ENCODE peak calls at places on chromosomes 6 and 20, in five cellular contexts. K is choroid plexus epithelial cell, U is H1, H is IMR-90, W is HFFc6. J is an unnamed sample.

GRCh38 chr6:75612921-75613534 is 11.3 kb downstream of the SENP6 start:
- DNase-seq in K (no peak), U (no peak), H (no peak), W (no peak), J (no peak)

GRCh38 chr6:128493877-128494276 is 26.5 kb downstream of the PTPRK start:
- DNase-seq in K (no peak), U (no peak), H (no peak), W (no peak), J (no peak)

GRCh38 chr6:152462716-152463115 is 174.4 kb downstream of the SYNE1 start:
- DNase-seq in K (no peak), U (no peak), H (peak), W (no peak), J (no peak)

GRCh38 chr20:58883243-58883691 is 30.8 kb downstream of the GNAS start:
- DNase-seq in K (peak), U (no peak), H (no peak), W (peak), J (no peak)

GRCh38 chr20:36861625-36861874 is 14.4 kb upstream of the TLDC2 start:
- DNase-seq in K (no peak), U (no peak), H (no peak), W (no peak), J (no peak)

GRCh38 chr6:66662196-66662595 is 955.2 kb upstream of the EYS start:
- DNase-seq in K (peak), U (no peak), H (peak), W (no peak), J (no peak)

GRCh38 chr6:41371992-41372525 is 36.7 kb downstream of the NCR2 start:
- DNase-seq in K (peak), U (peak), H (no peak), W (no peak), J (no peak)

GRCh38 chr20:46051556-46052323 is 22.7 kb downstream of the SLC12A5 start:
- DNase-seq in K (no peak), U (no peak), H (peak), W (no peak), J (no peak)

GRCh38 chr6:151959086-151959485 is 151.6 kb downstream of the ESR1 start:
- DNase-seq in K (no peak), U (no peak), H (no peak), W (no peak), J (no peak)

GRCh38 chr20:47355489-47356219 is 845 bp downstream of the ZMYND8 start:
- DNase-seq in K (no peak), U (no peak), H (no peak), W (no peak), J (no peak)

GRCh38 chr6:37204014-37204751 is 34.2 kb downstream of the PIM1 start:
- DNase-seq in K (peak), U (no peak), H (peak), W (no peak), J (peak)

GRCh38 chr6:170441316-170441715 is 111.8 kb downstream of the PSMB1 start:
- DNase-seq in K (no peak), U (no peak), H (peak), W (peak), J (no peak)

GRCh38 chr6:87907521-87907920 is 140.1 kb upstream of the SPACA1 start:
- DNase-seq in K (peak), U (no peak), H (peak), W (peak), J (no peak)

GRCh38 chr20:3102575-3103368 is 18.2 kb upstream of the AVP start:
- DNase-seq in K (no peak), U (no peak), H (no peak), W (no peak), J (no peak)

GRCh38 chr20:44728835-44729342 is 13.7 kb downstream of the CCN5 start:
- DNase-seq in K (peak), U (peak), H (peak), W (peak), J (no peak)

GRCh38 chr6:101918476-101918875 is 525.0 kb downstream of the GRIK2 start:
- DNase-seq in K (peak), U (no peak), H (no peak), W (no peak), J (no peak)

GRCh38 chr6:121548146-121548545 is 112.7 kb downstream of the GJA1 start:
- DNase-seq in K (no peak), U (no peak), H (no peak), W (no peak), J (no peak)

GRCh38 chr6:24891004-24891403 is 44.8 kb downstream of the RIPOR2 start:
- DNase-seq in K (no peak), U (no peak), H (no peak), W (no peak), J (no peak)

GRCh38 chr6:55617272-55617671 is 38.3 kb upstream of the HMGCLL1 start:
- DNase-seq in K (peak), U (peak), H (peak), W (peak), J (no peak)

GRCh38 chr20:47854687-47855212 is 69.5 kb upstream of the SULF2 start:
- DNase-seq in K (peak), U (peak), H (peak), W (peak), J (no peak)

GRCh38 chr6:11396860-11397259 is 140.7 kb upstream of the TMEM170B start:
- DNase-seq in K (no peak), U (no peak), H (no peak), W (no peak), J (no peak)

GRCh38 chr20:3121271-3121911 is 36.9 kb upstream of the AVP start:
- DNase-seq in K (no peak), U (no peak), H (no peak), W (no peak), J (no peak)

GRCh38 chr6:46909371-46909770 is 12.4 kb downstream of the ADGRF5 start:
- DNase-seq in K (no peak), U (no peak), H (no peak), W (no peak), J (no peak)

GRCh38 chr6:138386897-138387296 is 9.2 kb downstream of the SMIM28 start:
- DNase-seq in K (no peak), U (no peak), H (no peak), W (no peak), J (no peak)

DNA sequence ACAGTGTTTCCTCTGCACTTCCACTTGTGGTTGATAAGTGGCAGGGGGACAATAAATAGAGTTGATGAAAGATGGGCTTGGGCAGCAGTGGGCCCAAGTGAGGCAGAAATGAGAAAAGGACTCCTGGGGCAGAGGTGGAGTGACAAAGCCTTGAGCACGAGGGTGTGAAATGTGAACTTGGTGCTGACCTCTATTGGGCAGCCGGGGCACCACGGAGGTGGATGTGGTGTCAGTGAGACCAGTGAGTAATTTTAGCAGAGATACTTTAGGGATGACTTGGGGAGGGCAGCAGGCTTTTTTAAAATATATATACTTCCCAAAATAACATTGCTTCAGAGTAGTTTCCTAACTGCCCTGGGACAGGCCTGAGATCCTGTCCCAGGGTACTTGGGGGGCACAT is 30.6 kb upstream of the MYLK2 start:
- DNase-seq in K (peak), U (no peak), H (peak), W (peak), J (no peak)
- TF ChIP-seq CTCF in K (no peak), U (peak), H (peak), W (peak), J (no peak)

GRCh38 chr20:34824861-34825529 is 456 bp downstream of the NCOA6 start:
- DNase-seq in K (peak), U (peak), H (peak), W (peak), J (peak)
- TF ChIP-seq CTCF in K (no peak), U (peak), H (peak), W (peak), J (no peak)

GRCh38 chr20:20130399-20130798 is 78.1 kb downstream of the CFAP61 start:
- DNase-seq in K (peak), U (no peak), H (no peak), W (no peak), J (no peak)
- TF ChIP-seq CTCF in K (peak), U (no peak), H (peak), W (peak), J (no peak)

DNA sequence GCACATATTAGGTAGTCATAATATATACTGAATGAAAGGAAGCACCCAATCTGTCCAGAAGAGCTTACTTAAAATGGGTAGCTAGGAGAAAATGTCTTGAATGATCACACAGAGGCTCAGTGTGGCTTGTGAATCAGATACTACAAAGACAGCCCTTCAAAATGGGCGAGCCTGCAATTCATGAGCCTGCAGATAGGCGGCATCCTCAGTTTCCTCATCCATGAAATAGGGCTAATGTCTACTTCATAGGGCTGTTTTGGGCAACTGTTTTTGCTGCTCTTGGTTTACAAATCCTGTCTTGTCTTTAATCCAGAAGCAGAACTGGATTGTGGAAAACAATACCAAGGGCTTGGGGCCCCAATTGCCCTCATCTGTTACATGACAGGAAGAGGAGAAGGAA is 129.3 kb upstream of the KCNK16 start:
- DNase-seq in K (no peak), U (peak), H (no peak), W (no peak), J (no peak)
- TF ChIP-seq CTCF in K (peak), U (peak), H (no peak), W (peak), J (no peak)

DNA sequence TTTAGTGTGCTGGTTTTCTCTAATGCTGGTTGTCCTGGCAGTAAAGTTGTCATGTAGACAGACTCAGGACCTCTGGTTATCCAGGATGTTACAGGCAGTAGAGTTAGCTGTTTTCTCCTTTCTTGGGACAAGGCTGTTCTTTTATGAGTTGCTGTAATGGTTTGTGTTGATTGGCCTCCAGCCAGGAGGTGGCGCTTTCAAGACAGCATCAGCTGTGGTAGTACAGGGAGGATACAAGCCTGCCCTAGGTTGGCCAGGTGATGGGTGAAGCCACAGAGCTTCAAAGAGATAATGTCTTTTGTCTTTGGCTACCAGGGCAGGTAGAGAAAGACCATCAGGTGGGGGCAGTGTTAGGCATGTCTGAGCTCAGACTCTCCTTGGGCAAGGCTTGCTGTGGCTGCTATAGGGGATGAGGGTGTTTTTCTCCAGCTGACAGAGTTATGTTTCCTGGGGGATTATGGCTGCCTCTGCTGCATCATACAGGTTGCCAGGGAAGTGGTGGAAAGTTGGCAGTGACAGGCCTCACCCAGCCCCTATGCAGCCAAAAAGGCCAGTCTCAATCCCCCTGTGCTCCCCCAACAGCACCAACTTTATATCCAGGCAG is 127.2 kb upstream of the TAB2 start:
- DNase-seq in K (peak), U (peak), H (peak), W (no peak), J (no peak)
- TF ChIP-seq CTCF in K (peak), U (peak), H (peak), W (peak), J (no peak)

DNA sequence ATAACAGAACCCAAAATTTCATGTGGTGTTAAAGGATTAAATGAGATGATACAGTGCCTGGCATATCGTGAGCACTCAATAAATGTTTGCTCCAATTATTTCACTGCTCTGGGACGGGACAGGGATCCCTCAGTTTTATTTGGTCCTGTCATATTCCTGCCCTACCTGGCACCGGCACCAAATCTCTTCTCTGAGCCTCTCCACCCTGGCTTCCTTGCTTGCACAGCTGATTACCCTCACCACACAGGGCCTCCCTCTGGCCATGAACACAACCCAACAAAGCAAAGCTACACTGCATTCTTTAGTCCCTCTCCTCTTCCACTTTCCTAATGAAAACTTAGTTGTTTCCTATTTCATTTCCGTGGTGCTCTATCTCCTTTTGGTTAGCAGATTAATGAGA is 16.4 kb downstream of the CHD6 start:
- DNase-seq in K (no peak), U (peak), H (no peak), W (no peak), J (no peak)
- TF ChIP-seq CTCF in K (no peak), U (no peak), H (no peak), W (no peak), J (no peak)

DNA sequence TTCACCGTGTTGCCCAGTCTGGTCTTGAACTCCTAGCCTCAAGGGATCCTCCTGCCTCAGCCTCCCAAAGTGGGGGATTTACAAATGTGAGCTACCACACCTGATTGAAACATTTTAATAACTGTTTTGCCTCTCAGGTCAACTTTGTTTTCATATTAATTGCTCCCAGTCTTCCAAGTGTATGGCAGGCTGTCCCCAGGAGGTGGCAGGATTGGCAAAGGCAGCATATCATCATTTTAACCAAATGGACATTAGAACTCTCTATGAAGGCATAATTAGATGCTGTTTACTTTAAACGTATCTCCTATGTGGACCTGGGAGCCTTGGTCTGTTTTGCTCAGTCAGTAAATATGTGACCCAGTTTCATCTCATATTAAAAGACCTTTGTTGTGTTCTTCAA is 59.2 kb upstream of the CSE1L start:
- DNase-seq in K (peak), U (no peak), H (no peak), W (no peak), J (no peak)
- TF ChIP-seq CTCF in K (peak), U (no peak), H (peak), W (peak), J (no peak)

DNA sequence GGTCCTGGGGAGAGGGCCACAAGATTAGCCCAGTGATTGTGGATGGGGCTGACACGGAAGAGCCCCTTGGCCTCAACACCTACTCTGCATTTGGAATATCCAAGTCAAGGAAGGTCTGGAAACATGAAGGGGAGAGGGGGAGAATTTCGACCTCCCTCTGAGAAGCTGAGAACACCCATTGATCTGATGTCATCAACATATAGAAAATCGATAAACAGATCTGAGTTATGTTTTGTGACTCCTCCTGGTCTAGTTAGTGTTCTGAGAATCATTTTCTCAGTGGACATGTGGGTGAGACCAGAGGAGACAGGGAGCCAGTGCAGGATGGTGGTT is 108.0 kb downstream of the SLC22A3 start:
- DNase-seq in K (no peak), U (no peak), H (no peak), W (no peak), J (no peak)
- TF ChIP-seq CTCF in K (no peak), U (no peak), H (no peak), W (no peak), J (no peak)

DNA sequence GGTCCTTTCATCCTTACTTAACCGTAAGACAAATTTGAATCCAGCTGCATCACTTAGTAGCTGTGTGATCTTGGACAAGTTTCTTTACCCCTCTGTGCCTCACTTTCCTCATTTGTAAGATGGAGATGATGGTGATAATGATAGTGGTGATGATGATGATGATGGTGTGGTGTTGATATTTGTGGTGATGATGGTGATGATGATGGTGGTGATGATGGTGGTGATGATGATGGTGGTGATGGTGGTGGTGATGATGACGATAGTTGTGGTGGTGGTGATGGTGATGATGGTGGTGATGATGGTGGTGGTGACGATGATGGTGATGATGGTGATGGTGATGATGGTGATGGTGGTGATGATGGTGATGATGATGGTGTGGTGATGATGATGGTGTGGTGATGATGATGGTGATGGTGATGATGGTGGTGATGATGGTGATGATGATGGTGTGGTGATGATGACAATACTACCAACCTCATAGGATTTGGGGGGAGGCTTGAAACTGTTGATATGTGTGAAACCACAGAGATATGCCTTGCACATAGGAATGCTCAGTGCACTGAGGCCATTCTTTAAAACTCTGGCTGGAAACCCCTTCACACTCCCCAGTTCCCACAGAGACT is 233.2 kb downstream of the LY86 start:
- DNase-seq in K (no peak), U (no peak), H (no peak), W (no peak), J (no peak)
- TF ChIP-seq CTCF in K (no peak), U (no peak), H (no peak), W (no peak), J (no peak)

DNA sequence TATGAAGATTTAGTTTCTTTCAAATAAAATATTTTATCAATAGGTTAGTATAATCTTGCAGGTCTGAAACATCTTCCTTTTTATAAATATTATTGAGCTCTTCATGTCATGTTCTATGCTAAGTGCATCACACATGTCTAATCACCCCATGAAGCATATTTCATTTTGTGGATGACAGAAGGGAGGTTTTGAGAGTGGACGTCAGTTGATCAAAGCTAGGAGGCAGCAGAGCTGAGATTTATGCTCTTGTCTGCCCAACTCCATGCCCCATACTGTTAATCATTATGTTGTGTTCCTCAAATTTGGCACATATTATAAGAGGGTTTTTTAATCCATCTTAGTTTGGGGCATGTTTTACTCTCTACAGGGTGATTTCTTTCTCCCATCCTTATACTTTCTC is 22.7 kb downstream of the DSE start:
- DNase-seq in K (peak), U (no peak), H (no peak), W (no peak), J (no peak)
- TF ChIP-seq CTCF in K (peak), U (no peak), H (peak), W (peak), J (no peak)